ENCODE peak calls at places on chromosomes 16 and 17, in eight cellular contexts. Q, O, Y, P, Z, E, U and L are unnamed samples.
A peak's percentile ranks its signal among the peaks of the same experiment; 100 is the strongest.

GRCh38 chr17:15494821-15495220 is 27.4 kb upstream of the CDRT4 start:
- DNase-seq in Q (no peak), O (no peak), Y (no peak), P (no peak), Z (no peak), E (no peak), U (no peak), L (no peak)

GRCh38 chr16:50830698-50831097 is 88.8 kb downstream of the CYLD start:
- DNase-seq in Q (no peak), O (no peak), Y (no peak), P (no peak), Z (no peak), E (no peak), U (no peak), L (peak; percentile 20)

GRCh38 chr16:27972500-27972899 is 91.0 kb downstream of the GSG1L start:
- DNase-seq in Q (peak; percentile 30), O (peak; percentile 3), Y (peak; percentile 44), P (peak; percentile 32), Z (peak; percentile 37), E (no peak), U (peak; percentile 52), L (peak; percentile 3)

GRCh38 chr16:89094252-89094901 is 725 bp downstream of the ACSF3 start:
- DNase-seq in Q (no peak), O (peak; percentile 9), Y (peak; percentile 48), P (no peak), Z (no peak), E (no peak), U (no peak), L (peak; percentile 5)

GRCh38 chr17:30922235-30922993 is 669 bp downstream of the ADAP2 start:
- DNase-seq in Q (no peak), O (no peak), Y (no peak), P (no peak), Z (peak; percentile 28), E (no peak), U (no peak), L (no peak)

GRCh38 chr17:57875109-57876022 is 25.5 kb upstream of the MRPS23 start:
- DNase-seq in Q (peak; percentile 99), O (peak; percentile 98), Y (peak; percentile 92), P (peak; percentile 99), Z (peak; percentile 89), E (no peak), U (peak; percentile 47), L (no peak)

GRCh38 chr16:51607202-51607756 is 456.2 kb upstream of the SALL1 start:
- DNase-seq in Q (no peak), O (no peak), Y (no peak), P (no peak), Z (no peak), E (no peak), U (no peak), L (no peak)

GRCh38 chr17:74288785-74289184 is 14.8 kb downstream of the DNAI2 start:
- DNase-seq in Q (no peak), O (no peak), Y (no peak), P (no peak), Z (no peak), E (no peak), U (no peak), L (no peak)

GRCh38 chr17:77581480-77581879 is 377.0 kb upstream of the TNRC6C start:
- DNase-seq in Q (peak; percentile 35), O (peak; percentile 15), Y (no peak), P (peak; percentile 29), Z (no peak), E (no peak), U (no peak), L (peak; percentile 78)

GRCh38 chr17:77208217-77208808 is 67.5 kb downstream of the SEC14L1 start:
- DNase-seq in Q (peak; percentile 59), O (peak; percentile 61), Y (no peak), P (peak; percentile 50), Z (peak; percentile 56), E (no peak), U (no peak), L (no peak)

GRCh38 chr17:78384479-78385175 is 6.2 kb downstream of the PGS1 start:
- DNase-seq in Q (no peak), O (no peak), Y (no peak), P (no peak), Z (no peak), E (no peak), U (no peak), L (no peak)

GRCh38 chr17:19720631-19721426 is 4.4 kb upstream of the SLC47A2 start:
- DNase-seq in Q (no peak), O (no peak), Y (no peak), P (no peak), Z (no peak), E (no peak), U (no peak), L (no peak)

DNA sequence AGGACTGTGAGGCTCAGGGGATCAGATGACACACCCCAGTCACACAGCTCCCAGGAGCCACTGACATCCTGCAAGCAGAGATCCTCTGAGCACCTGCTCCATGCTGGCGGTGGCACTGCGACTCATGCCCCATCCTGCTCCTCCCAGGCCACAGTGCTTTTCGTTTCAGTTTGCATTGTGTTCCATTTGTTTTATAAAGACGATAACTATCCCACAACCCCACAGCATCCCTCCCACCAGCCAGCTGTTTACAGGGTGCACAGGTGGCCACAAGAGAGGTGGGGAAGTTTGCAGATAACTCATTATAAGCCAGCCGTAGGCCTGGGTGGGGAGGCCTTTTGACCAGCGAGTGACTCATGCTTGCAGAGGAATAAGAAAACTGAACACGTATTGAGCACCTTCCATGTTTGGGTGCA is 28.2 kb downstream of the BCO1 start:
- DNase-seq in Q (no peak), O (no peak), Y (peak; percentile 83), P (peak; percentile 5), Z (no peak), E (no peak), U (no peak), L (peak; percentile 52)
- H3K27ac ChIP-seq in Q (no peak overlapping the region), O (no peak overlapping the region), Y (peak overlapping the region; percentile 20), P (no peak overlapping the region), Z (no peak overlapping the region), E (no peak overlapping the region), U (no peak overlapping the region), L (peak overlapping the region; percentile 39)

DNA sequence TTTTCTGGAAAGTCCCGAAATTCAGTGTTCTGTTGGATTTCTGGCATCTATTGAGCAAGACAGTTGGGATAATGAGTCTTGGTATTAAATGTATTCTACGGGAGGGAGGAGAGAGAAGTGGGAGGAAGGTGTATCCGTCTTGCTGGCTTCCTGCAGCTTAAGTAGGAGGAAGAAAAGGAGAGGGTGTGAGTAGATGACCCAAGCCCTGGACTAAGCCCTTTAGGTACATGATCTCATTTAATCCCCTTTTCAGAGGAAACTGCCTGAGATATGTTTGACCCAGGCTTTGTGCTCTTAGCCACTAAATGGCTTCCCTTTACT is 62.8 kb downstream of the PRKCA start:
- DNase-seq in Q (no peak), O (no peak), Y (no peak), P (peak; percentile 29), Z (no peak), E (no peak), U (no peak), L (no peak)
- H3K27ac ChIP-seq in Q (no peak overlapping the region), O (no peak overlapping the region), Y (no peak overlapping the region), P (no peak overlapping the region), Z (no peak overlapping the region), E (no peak overlapping the region), U (peak overlapping the region; percentile 57), L (no peak overlapping the region)

DNA sequence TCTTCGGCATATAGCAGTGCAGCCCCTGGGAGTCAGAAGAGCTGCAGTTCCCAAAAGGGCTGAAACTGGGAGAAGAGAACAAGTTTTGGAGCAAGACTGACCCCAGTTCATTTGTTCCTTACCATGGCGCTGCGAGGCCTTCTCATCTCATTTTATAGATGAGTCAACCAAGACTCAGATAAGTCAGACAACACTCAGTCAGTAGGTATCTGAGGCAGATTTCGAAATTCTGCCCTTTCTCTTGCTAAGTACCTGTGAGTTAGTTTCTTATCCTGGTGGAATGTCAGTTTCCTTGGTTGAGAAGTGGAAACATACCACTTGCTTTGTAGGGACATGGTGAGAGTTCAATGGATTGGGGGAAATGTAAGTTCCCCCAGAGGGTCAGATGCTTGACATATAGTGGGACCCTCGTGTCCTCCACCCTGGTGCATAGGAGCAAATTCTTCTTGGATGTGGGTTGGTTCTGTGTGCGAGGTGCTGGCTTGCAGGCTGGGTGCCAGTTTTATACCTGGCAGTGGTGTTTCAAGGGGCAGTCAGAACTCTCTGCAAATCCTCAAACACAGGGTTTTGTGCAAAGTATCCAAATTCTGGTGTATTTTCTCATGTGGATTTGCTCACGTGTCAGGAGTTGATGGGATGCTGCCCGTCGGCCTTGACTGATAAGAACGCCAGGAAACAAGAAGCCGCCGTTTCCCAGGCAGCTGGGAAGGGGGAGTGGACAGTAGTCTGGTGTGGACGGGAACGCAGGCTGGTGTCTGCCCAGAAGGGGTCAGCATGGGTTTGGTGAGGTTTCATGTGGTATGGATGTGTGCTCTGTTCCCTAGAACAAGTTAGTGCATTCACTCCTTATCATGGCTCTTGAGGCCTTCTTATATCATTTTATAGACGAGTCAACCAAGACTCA is 61.1 kb upstream of the CIBAR2 start:
- DNase-seq in Q (peak; percentile 97), O (peak; percentile 85), Y (peak; percentile 93), P (peak; percentile 86), Z (no peak), E (no peak), U (peak; percentile 25), L (peak; percentile 80)
- H3K27ac ChIP-seq in Q (peak overlapping the region; percentile 81), O (peak overlapping the region; percentile 91), Y (peak overlapping the region; percentile 50), P (no peak overlapping the region), Z (no peak overlapping the region), E (no peak overlapping the region), U (peak overlapping the region; percentile 76), L (peak overlapping the region; percentile 91)

GRCh38 chr16:48627148-48627547 is 17.2 kb upstream of the N4BP1 start:
- DNase-seq in Q (no peak), O (no peak), Y (no peak), P (no peak), Z (no peak), E (no peak), U (no peak), L (no peak)

GRCh38 chr16:48623304-48624016 is 13.5 kb upstream of the N4BP1 start:
- DNase-seq in Q (peak; percentile 75), O (peak; percentile 84), Y (peak; percentile 64), P (peak; percentile 94), Z (peak; percentile 87), E (peak; percentile 72), U (peak; percentile 41), L (peak; percentile 26)

GRCh38 chr16:48619547-48619946 is 9.6 kb upstream of the N4BP1 start:
- DNase-seq in Q (no peak), O (no peak), Y (no peak), P (no peak), Z (no peak), E (no peak), U (no peak), L (no peak)

GRCh38 chr16:48620445-48620844 is 10.5 kb upstream of the N4BP1 start:
- DNase-seq in Q (no peak), O (no peak), Y (no peak), P (no peak), Z (no peak), E (no peak), U (no peak), L (no peak)

DNA sequence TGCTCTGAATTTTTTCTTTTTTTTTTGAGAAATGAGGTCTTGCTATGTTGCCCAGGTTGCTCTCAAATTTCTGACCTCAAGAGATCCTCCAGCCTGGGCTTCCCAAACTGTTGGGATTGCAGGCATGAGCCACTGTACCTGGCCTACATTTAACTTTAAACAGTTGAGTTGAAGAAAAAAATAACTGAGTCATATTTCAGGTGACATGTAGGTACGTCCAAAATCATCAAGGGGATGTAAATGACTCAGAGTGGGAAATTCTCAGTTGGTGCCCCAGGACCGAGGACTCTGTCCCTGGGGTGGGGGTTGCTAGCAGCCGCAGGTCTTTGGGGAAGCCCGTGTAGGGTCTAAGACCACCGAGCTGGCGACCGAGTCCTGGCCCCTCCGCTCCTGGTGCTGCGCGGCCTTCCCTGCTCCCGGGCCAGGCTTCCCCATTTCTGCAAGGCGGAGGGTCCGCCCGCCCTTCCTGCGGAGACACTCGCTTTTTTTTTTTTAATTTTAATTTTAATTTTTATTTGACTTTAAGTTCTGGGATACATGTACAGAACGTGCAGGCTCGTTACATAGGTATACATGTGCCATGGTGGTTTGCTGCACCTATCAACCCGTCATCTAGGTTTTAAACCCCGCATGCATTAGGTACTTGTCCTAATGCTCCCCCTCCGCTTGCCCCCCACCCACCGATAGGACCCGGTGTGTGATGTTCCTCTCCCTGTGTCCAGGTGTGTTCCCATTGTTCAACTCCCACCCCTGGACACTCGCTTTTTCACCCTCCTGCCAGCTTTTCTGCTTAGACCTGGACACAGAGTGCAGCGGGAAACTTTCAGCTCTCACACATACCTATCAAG is 12.7 kb upstream of the N4BP1 start:
- DNase-seq in Q (no peak), O (no peak), Y (no peak), P (no peak), Z (no peak), E (no peak), U (no peak), L (no peak)
- H3K27ac ChIP-seq in Q (no peak overlapping the region), O (no peak overlapping the region), Y (no peak overlapping the region), P (no peak overlapping the region), Z (peak overlapping the region; percentile 86), E (no peak overlapping the region), U (no peak overlapping the region), L (peak overlapping the region; percentile 51)